ENCODE peak calls at places on chromosome 7, in eight cellular contexts. U, P, V, I, G, C, L and D are unnamed samples.

GRCh38 chr7:70527489-70527888 is 604.5 kb upstream of the GALNT17 start:
- DNase-seq in U (no peak), P (no peak), V (peak), I (no peak), G (no peak), C (no peak), L (no peak), D (no peak)

GRCh38 chr7:151490706-151491105 is 29.0 kb downstream of the RHEB start:
- DNase-seq in U (no peak), P (no peak), V (no peak), I (no peak), G (no peak), C (no peak), L (no peak), D (no peak)

GRCh38 chr7:70698219-70698832 is 433.6 kb upstream of the GALNT17 start:
- DNase-seq in U (no peak), P (peak), V (peak), I (no peak), G (peak), C (no peak), L (no peak), D (peak)

GRCh38 chr7:149886018-149886416 is 12.2 kb downstream of the ATP6V0E2 start:
- DNase-seq in U (no peak), P (peak), V (no peak), I (no peak), G (no peak), C (peak), L (no peak), D (no peak)

GRCh38 chr7:95470452-95470851 is 15.3 kb upstream of the ASB4 start:
- DNase-seq in U (peak), P (peak), V (peak), I (no peak), G (peak), C (no peak), L (no peak), D (peak)

GRCh38 chr7:107579546-107579880 is 533 bp upstream of the BCAP29 start:
- DNase-seq in U (no peak), P (no peak), V (no peak), I (no peak), G (no peak), C (no peak), L (no peak), D (no peak)

GRCh38 chr7:39882148-39882784 is 67.8 kb upstream of the CDK13 start:
- DNase-seq in U (no peak), P (no peak), V (no peak), I (no peak), G (no peak), C (no peak), L (no peak), D (peak)

GRCh38 chr7:47314728-47315601 is 266.9 kb downstream of the TNS3 start:
- DNase-seq in U (no peak), P (no peak), V (no peak), I (no peak), G (no peak), C (no peak), L (no peak), D (peak)

GRCh38 chr7:37230221-37230620 is 218.4 kb downstream of the ELMO1 start:
- DNase-seq in U (no peak), P (no peak), V (no peak), I (no peak), G (no peak), C (no peak), L (no peak), D (no peak)

GRCh38 chr7:157521061-157521731 is 184.4 kb downstream of the DNAJB6 start:
- DNase-seq in U (no peak), P (no peak), V (no peak), I (no peak), G (no peak), C (no peak), L (no peak), D (no peak)

GRCh38 chr7:132450706-132451105 is 125.6 kb downstream of the PLXNA4 start:
- DNase-seq in U (no peak), P (no peak), V (no peak), I (no peak), G (no peak), C (no peak), L (no peak), D (no peak)

GRCh38 chr7:32047075-32047474 is 23.1 kb downstream of the PDE1C start:
- DNase-seq in U (no peak), P (no peak), V (no peak), I (no peak), G (no peak), C (no peak), L (no peak), D (no peak)

GRCh38 chr7:96663871-96664445 is 45.7 kb downstream of the SEM1 start:
- DNase-seq in U (no peak), P (no peak), V (no peak), I (no peak), G (no peak), C (no peak), L (no peak), D (no peak)

GRCh38 chr7:53541467-53541866 is 506.0 kb downstream of the POM121L12 start:
- DNase-seq in U (no peak), P (no peak), V (peak), I (no peak), G (peak), C (no peak), L (no peak), D (no peak)

GRCh38 chr7:67842571-67842970 is 845.9 kb downstream of the TYW1 start:
- DNase-seq in U (no peak), P (no peak), V (no peak), I (no peak), G (no peak), C (no peak), L (no peak), D (no peak)

GRCh38 chr7:36999851-37000480 is 275.7 kb upstream of the AOAH start:
- DNase-seq in U (no peak), P (no peak), V (no peak), I (no peak), G (no peak), C (no peak), L (no peak), D (no peak)

GRCh38 chr7:144957998-144958397 is 122.1 kb upstream of the TPK1 start:
- DNase-seq in U (no peak), P (no peak), V (no peak), I (no peak), G (no peak), C (no peak), L (no peak), D (no peak)

GRCh38 chr7:15490261-15490660 is 71.6 kb downstream of the AGMO start:
- DNase-seq in U (no peak), P (no peak), V (no peak), I (no peak), G (no peak), C (no peak), L (no peak), D (no peak)

GRCh38 chr7:151078233-151079040 is 2.2 kb downstream of the FASTK start:
- DNase-seq in U (no peak), P (no peak), V (no peak), I (no peak), G (no peak), C (no peak), L (no peak), D (no peak)

GRCh38 chr7:30977896-30978564 is 14.3 kb downstream of the GHRHR start:
- DNase-seq in U (no peak), P (no peak), V (peak), I (no peak), G (peak), C (no peak), L (no peak), D (peak)

GRCh38 chr7:116920359-116920758 is 32.9 kb upstream of the ST7 start:
- DNase-seq in U (no peak), P (no peak), V (no peak), I (no peak), G (no peak), C (no peak), L (no peak), D (no peak)

GRCh38 chr7:113202282-113202681 is 83.9 kb upstream of the SMIM30 start:
- DNase-seq in U (no peak), P (no peak), V (no peak), I (no peak), G (no peak), C (no peak), L (no peak), D (no peak)

GRCh38 chr7:121449304-121449703 is 53.2 kb upstream of the FAM3C start:
- DNase-seq in U (no peak), P (no peak), V (no peak), I (no peak), G (no peak), C (no peak), L (no peak), D (no peak)

GRCh38 chr7:66140924-66141323 is 26.3 kb downstream of the CRCP start:
- DNase-seq in U (no peak), P (no peak), V (peak), I (no peak), G (peak), C (no peak), L (no peak), D (peak)

GRCh38 chr7:64875658-64876406 is 27.2 kb upstream of the ZNF273 start:
- DNase-seq in U (no peak), P (no peak), V (no peak), I (no peak), G (no peak), C (no peak), L (no peak), D (peak)

GRCh38 chr7:27453702-27454405 is 208.8 kb downstream of the HIBADH start:
- DNase-seq in U (no peak), P (no peak), V (no peak), I (no peak), G (no peak), C (no peak), L (no peak), D (no peak)

GRCh38 chr7:16999541-17000266 is 117.9 kb upstream of the AGR3 start:
- DNase-seq in U (no peak), P (no peak), V (no peak), I (no peak), G (no peak), C (no peak), L (peak), D (no peak)

GRCh38 chr7:92246363-92247101 is 758 bp downstream of the ANKIB1 start:
- DNase-seq in U (peak), P (no peak), V (peak), I (no peak), G (no peak), C (no peak), L (peak), D (peak)

GRCh38 chr7:107652642-107653041 is 8.0 kb upstream of the SLC26A4 start:
- DNase-seq in U (no peak), P (no peak), V (no peak), I (no peak), G (no peak), C (no peak), L (no peak), D (no peak)

GRCh38 chr7:148987751-148988512 is 40.4 kb downstream of the PDIA4 start:
- DNase-seq in U (no peak), P (no peak), V (peak), I (no peak), G (peak), C (no peak), L (no peak), D (peak)

GRCh38 chr7:92835140-92835850 is 1.1 kb downstream of the CDK6 start:
- DNase-seq in U (peak), P (peak), V (no peak), I (no peak), G (no peak), C (peak), L (peak), D (peak)

GRCh38 chr7:11297764-11298163 is 324.1 kb downstream of the PHF14 start:
- DNase-seq in U (no peak), P (no peak), V (no peak), I (no peak), G (no peak), C (no peak), L (no peak), D (no peak)

GRCh38 chr7:113159746-113160339 is 41.5 kb upstream of the SMIM30 start:
- DNase-seq in U (no peak), P (no peak), V (peak), I (no peak), G (peak), C (peak), L (no peak), D (no peak)

GRCh38 chr7:40979296-40979695 is 723.6 kb downstream of the INHBA start:
- DNase-seq in U (no peak), P (no peak), V (no peak), I (no peak), G (no peak), C (no peak), L (no peak), D (no peak)

GRCh38 chr7:124989911-124990310 is 60.3 kb upstream of the POT1 start:
- DNase-seq in U (no peak), P (no peak), V (no peak), I (no peak), G (no peak), C (no peak), L (no peak), D (no peak)

GRCh38 chr7:22397981-22398380 is 41.0 kb upstream of the RAPGEF5 start:
- DNase-seq in U (no peak), P (no peak), V (no peak), I (no peak), G (peak), C (no peak), L (no peak), D (no peak)

GRCh38 chr7:121603886-121604285 is 207.8 kb upstream of the FAM3C start:
- DNase-seq in U (no peak), P (no peak), V (no peak), I (no peak), G (no peak), C (no peak), L (no peak), D (no peak)